ENCODE peak calls at places on chromosome 22, in five cellular contexts. R is testis, B is breast epithelium, C is body of pancreas, N is IMR-90. V is an unnamed sample.

GRCh38 chr22:43796567-43796966 is 15.5 kb downstream of the EFCAB6 start:
- DNase-seq in R (peak; percentile 46), B (no peak), C (no peak), N (peak; percentile 81), V (no peak)

GRCh38 chr22:48653929-48654328 is 1173.7 kb downstream of the BRD1 start:
- DNase-seq in R (no peak), B (no peak), C (no peak), N (no peak), V (no peak)

GRCh38 chr22:48589901-48590300 is 1237.8 kb downstream of the BRD1 start:
- DNase-seq in R (no peak), B (no peak), C (no peak), N (no peak), V (no peak)

GRCh38 chr22:24133187-24133965 is 47.9 kb upstream of the SUSD2 start:
- DNase-seq in R (peak; percentile 22), B (no peak), C (no peak), N (peak; percentile 41), V (peak; percentile 38)

GRCh38 chr22:48738204-48738980 is 1089.3 kb downstream of the BRD1 start:
- DNase-seq in R (no peak), B (no peak), C (no peak), N (no peak), V (no peak)

GRCh38 chr22:36577019-36577418 is 48.1 kb upstream of the EIF3D start:
- DNase-seq in R (no peak), B (no peak), C (no peak), N (peak; percentile 91), V (no peak)

GRCh38 chr22:20424937-20425587 is 12.6 kb downstream of the SCARF2 start:
- DNase-seq in R (peak; percentile 84), B (no peak), C (no peak), N (no peak), V (peak; percentile 51)

GRCh38 chr22:38033522-38034277 is 23.5 kb upstream of the PICK1 start:
- DNase-seq in R (no peak), B (no peak), C (no peak), N (no peak), V (no peak)

GRCh38 chr22:39254789-39255298 is 10.1 kb upstream of the PDGFB start:
- DNase-seq in R (no peak), B (no peak), C (no peak), N (peak; percentile 79), V (peak; percentile 63)

GRCh38 chr22:38981659-38982007 is 514 bp upstream of the APOBEC3B start:
- DNase-seq in R (no peak), B (no peak), C (peak; percentile 32), N (no peak), V (no peak)

GRCh38 chr22:24200616-24201212 is 19.4 kb downstream of the SUSD2 start:
- DNase-seq in R (no peak), B (peak; percentile 60), C (no peak), N (peak; percentile 51), V (no peak)

GRCh38 chr22:46965552-46966494 is 203.4 kb downstream of the TBC1D22A start:
- DNase-seq in R (no peak), B (no peak), C (no peak), N (peak; percentile 7), V (no peak)

GRCh38 chr22:22815397-22816170 is 72.0 kb upstream of the IGLL5 start:
- DNase-seq in R (no peak), B (no peak), C (no peak), N (no peak), V (no peak)

GRCh38 chr22:30460147-30460546 is 11.7 kb downstream of the SEC14L3 start:
- DNase-seq in R (no peak), B (peak; percentile 46), C (no peak), N (no peak), V (no peak)

GRCh38 chr22:41330169-41330568 is 28.8 kb downstream of the ZC3H7B start:
- DNase-seq in R (no peak), B (no peak), C (no peak), N (no peak), V (no peak)

GRCh38 chr22:36868546-36868945 is 7.7 kb downstream of the NCF4 start:
- DNase-seq in R (no peak), B (no peak), C (no peak), N (no peak), V (no peak)

GRCh38 chr22:33271390-33272161 is 213.4 kb upstream of the SYN3 start:
- DNase-seq in R (peak; percentile 42), B (no peak), C (peak; percentile 84), N (peak; percentile 13), V (peak; percentile 36)

GRCh38 chr22:20741634-20742581 is 32.0 kb upstream of the SERPIND1 start:
- DNase-seq in R (peak; percentile 33), B (no peak), C (peak; percentile 60), N (peak; percentile 13), V (no peak)

GRCh38 chr22:31400023-31400397 is 606 bp downstream of the DRG1 start:
- DNase-seq in R (no peak), B (no peak), C (no peak), N (peak; percentile 35), V (no peak)

GRCh38 chr22:48756146-48757111 is 1071.2 kb downstream of the BRD1 start:
- DNase-seq in R (peak; percentile 9), B (no peak), C (no peak), N (no peak), V (no peak)

GRCh38 chr22:30208631-30209603 is 37.6 kb downstream of the LIF start:
- DNase-seq in R (peak; percentile 81), B (no peak), C (peak; percentile 45), N (peak; percentile 97), V (peak; percentile 87)

GRCh38 chr22:33519140-33519973 is 400.9 kb downstream of the LARGE1 start:
- DNase-seq in R (peak; percentile 54), B (no peak), C (peak; percentile 32), N (peak; percentile 61), V (peak; percentile 65)

DNA sequence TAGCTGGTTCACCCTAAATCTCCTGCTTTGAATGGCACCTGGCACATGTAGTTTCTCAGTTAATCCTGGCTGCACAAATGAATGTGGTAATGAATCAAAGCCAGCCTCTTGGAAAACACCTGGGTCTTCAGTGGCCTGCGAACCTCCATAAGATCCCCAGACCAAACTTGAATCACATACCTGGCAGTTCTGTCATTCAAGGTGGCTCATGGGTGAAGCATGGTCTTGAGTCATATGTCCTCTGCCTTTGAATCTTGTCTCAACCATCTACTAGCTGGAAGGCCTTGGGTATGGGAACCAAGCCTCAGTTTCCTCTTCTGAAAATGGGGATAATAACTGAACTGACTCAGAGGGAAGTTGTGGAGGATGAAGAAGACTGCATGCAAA is 549.4 kb downstream of the MIAT start:
- DNase-seq in R (no peak), B (no peak), C (no peak), N (no peak), V (no peak)
- H3K4me3 ChIP-seq in R (no peak overlapping the region), B (no peak overlapping the region), C (no peak overlapping the region), N (no peak overlapping the region), V (no peak overlapping the region)

DNA sequence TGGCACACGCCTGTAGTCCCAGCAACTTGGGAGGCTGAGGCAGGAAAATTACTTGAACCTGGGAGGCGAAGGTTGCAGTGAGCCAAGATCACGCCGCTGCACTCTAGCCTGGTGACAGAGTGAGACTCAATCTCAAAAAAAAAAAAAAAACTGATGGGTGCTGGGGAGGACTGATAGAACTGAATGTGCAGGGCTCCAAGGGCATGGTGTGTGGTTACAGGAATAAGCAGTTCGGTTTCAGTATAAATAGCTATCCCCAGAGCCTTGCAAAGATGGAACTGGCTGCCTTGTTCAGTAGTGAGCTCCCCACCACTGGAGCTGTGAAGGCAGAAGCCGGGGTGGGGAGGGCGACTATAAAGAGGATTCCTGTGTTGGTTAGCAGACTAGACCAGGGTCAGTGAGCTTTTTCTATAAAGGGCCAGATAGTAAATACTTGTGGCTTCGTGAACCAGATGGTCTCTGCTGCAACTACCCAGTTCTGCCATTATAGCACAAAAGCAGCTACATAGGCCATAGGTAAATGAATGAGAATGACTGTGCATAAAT is 5.9 kb downstream of the TOM1 start:
- DNase-seq in R (no peak), B (no peak), C (no peak), N (no peak), V (no peak)
- TF ChIP-seq POLR2A in R (no peak), B (no peak), C (no peak), N (no peak), V (no peak)

DNA sequence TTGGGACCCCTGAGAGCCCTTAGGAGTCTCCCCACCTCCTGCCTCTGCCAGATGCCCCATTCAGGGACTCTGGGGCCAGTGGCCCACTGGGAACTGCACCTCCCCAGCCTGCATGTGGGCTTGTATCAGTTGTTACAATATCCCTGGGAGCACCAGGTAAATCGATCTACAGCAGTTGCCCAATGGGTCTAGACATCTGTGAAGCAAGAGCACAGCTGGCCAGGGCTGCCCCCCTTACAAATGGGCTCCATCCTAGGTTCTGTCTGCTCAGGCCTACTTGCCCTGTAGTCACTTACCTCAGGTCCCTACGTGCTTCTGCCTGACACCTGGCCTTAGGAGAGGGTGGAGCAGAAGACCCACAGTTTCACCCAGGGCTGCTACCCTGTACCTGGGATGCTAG is 62.7 kb downstream of the HIRA start:
- DNase-seq in R (no peak), B (no peak), C (no peak), N (no peak), V (no peak)
- H3K27ac ChIP-seq in R (no peak overlapping the region), B (no peak overlapping the region), C (no peak overlapping the region), N (no peak overlapping the region), V (no peak overlapping the region)

GRCh38 chr22:45571089-45571488 is 68.4 kb downstream of the FBLN1 start:
- DNase-seq in R (no peak), B (no peak), C (no peak), N (no peak), V (no peak)
- H3K4me3 ChIP-seq in R (no peak overlapping the region), B (no peak overlapping the region), C (no peak overlapping the region), N (no peak overlapping the region), V (no peak overlapping the region)

GRCh38 chr22:49961601-49962011 is 1.0 kb downstream of the PIM3 start:
- DNase-seq in R (no peak), B (no peak), C (no peak), N (no peak), V (no peak)

GRCh38 chr22:49962751-49963646 is 2.4 kb downstream of the PIM3 start:
- DNase-seq in R (no peak), B (peak; percentile 36), C (peak; percentile 42), N (no peak), V (peak; percentile 56)

GRCh38 chr22:49960967-49961600 is 512 bp downstream of the PIM3 start:
- DNase-seq in R (no peak), B (peak; percentile 53), C (peak; percentile 57), N (no peak), V (peak; percentile 50)

GRCh38 chr22:49963647-49964026 is 3.1 kb downstream of the PIM3 start:
- DNase-seq in R (no peak), B (peak; percentile 28), C (peak; percentile 26), N (no peak), V (peak; percentile 48)

GRCh38 chr22:49962012-49962750 is 1.6 kb downstream of the PIM3 start:
- DNase-seq in R (peak; percentile 87), B (peak; percentile 94), C (peak; percentile 82), N (peak; percentile 93), V (peak; percentile 96)
- TF ChIP-seq POLR2A in R (no peak), B (no peak), C (peak; percentile 70), N (peak; percentile 85), V (peak; percentile 60)